ENCODE peak calls at places on chromosome 9, in nine cellular contexts. O, D, H, I, S, Y, L, Z and M are unnamed samples.

GRCh38 chr9:93953492-93954435 is 1.4 kb downstream of the BARX1 start:
- DNase-seq in O (no peak), D (no peak), H (no peak), I (no peak), S (no peak), Y (no peak), L (no peak), Z (no peak), M (no peak)

GRCh38 chr9:75088646-75089368 is 493 bp downstream of the OSTF1 start:
- DNase-seq in O (peak), D (peak), H (peak), I (no peak), S (peak), Y (peak), L (peak), Z (no peak), M (peak)

GRCh38 chr9:6780690-6781089 is 22.9 kb downstream of the KDM4C start:
- DNase-seq in O (no peak), D (no peak), H (no peak), I (no peak), S (no peak), Y (peak), L (no peak), Z (no peak), M (no peak)

GRCh38 chr9:16687678-16688369 is 182.6 kb downstream of the BNC2 start:
- DNase-seq in O (no peak), D (no peak), H (no peak), I (no peak), S (no peak), Y (no peak), L (no peak), Z (no peak), M (no peak)

GRCh38 chr9:33024126-33024965 is 727 bp upstream of the DNAJA1 start:
- DNase-seq in O (peak), D (peak), H (no peak), I (no peak), S (peak), Y (peak), L (peak), Z (no peak), M (no peak)

GRCh38 chr9:94928271-94928670 is 201.8 kb downstream of the AOPEP start:
- DNase-seq in O (no peak), D (no peak), H (no peak), I (no peak), S (no peak), Y (no peak), L (no peak), Z (no peak), M (no peak)

GRCh38 chr9:81634915-81635516 is 54.3 kb downstream of the TLE1 start:
- DNase-seq in O (no peak), D (no peak), H (no peak), I (no peak), S (no peak), Y (peak), L (no peak), Z (no peak), M (no peak)

GRCh38 chr9:120368799-120369198 is 211.2 kb downstream of the CDK5RAP2 start:
- DNase-seq in O (no peak), D (no peak), H (no peak), I (no peak), S (no peak), Y (no peak), L (no peak), Z (no peak), M (no peak)

GRCh38 chr9:121783126-121783522 is 131.7 kb downstream of the DAB2IP start:
- DNase-seq in O (no peak), D (no peak), H (no peak), I (no peak), S (no peak), Y (no peak), L (no peak), Z (no peak), M (no peak)

GRCh38 chr9:34759432-34760134 is 49.6 kb upstream of the CCL21 start:
- DNase-seq in O (no peak), D (no peak), H (no peak), I (no peak), S (no peak), Y (no peak), L (no peak), Z (no peak), M (peak)

GRCh38 chr9:131008909-131009618 is at the start of gene LAMC3:
- DNase-seq in O (no peak), D (peak), H (no peak), I (no peak), S (no peak), Y (peak), L (no peak), Z (no peak), M (no peak)

GRCh38 chr9:85645909-85646627 is 95.7 kb downstream of the AGTPBP1 start:
- DNase-seq in O (no peak), D (no peak), H (no peak), I (no peak), S (no peak), Y (no peak), L (no peak), Z (peak), M (no peak)

GRCh38 chr9:3908731-3909130 is 382.9 kb upstream of the RFX3 start:
- DNase-seq in O (no peak), D (no peak), H (no peak), I (no peak), S (no peak), Y (peak), L (no peak), Z (no peak), M (no peak)

GRCh38 chr9:138073808-138074207 is 196.2 kb downstream of the CACNA1B start:
- DNase-seq in O (peak), D (no peak), H (no peak), I (no peak), S (no peak), Y (no peak), L (no peak), Z (no peak), M (no peak)

GRCh38 chr9:17425379-17425778 is 153.5 kb upstream of the SH3GL2 start:
- DNase-seq in O (no peak), D (no peak), H (no peak), I (no peak), S (peak), Y (no peak), L (no peak), Z (no peak), M (no peak)

DNA sequence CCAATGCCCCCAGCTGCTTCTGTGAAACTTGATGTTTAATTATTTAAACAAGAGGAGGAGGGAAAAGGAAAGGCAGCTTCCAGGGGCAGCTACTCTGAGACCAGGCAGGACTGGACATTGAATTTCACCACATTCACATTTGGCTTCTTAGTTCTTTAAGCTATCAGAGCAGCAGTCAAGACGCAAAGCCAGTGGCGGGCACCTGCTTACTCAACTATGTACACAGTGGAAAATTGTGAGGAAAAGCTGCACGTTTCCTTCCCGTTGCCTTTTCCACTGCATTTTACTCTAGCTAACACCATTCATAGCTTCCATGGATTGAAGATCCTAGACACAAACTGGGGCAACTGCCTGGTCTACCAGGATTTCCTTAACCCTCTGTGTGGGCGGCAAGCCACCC is 200.3 kb downstream of the ERCC6L2 start:
- DNase-seq in O (no peak), D (no peak), H (no peak), I (no peak), S (no peak), Y (no peak), L (no peak), Z (no peak), M (no peak)
- H3K27ac ChIP-seq in O (no peak), D (no peak), H (no peak), I (no peak), S (no peak), Y (no peak), L (no peak), Z (no peak), M (no peak)

GRCh38 chr9:113505963-113506624 is 42.6 kb downstream of the RGS3 start:
- DNase-seq in O (no peak), D (no peak), H (no peak), I (no peak), S (no peak), Y (no peak), L (peak), Z (no peak), M (no peak)
- H3K27ac ChIP-seq in O (no peak), D (no peak), H (no peak), I (no peak), S (no peak), Y (no peak), L (peak), Z (no peak), M (no peak)

DNA sequence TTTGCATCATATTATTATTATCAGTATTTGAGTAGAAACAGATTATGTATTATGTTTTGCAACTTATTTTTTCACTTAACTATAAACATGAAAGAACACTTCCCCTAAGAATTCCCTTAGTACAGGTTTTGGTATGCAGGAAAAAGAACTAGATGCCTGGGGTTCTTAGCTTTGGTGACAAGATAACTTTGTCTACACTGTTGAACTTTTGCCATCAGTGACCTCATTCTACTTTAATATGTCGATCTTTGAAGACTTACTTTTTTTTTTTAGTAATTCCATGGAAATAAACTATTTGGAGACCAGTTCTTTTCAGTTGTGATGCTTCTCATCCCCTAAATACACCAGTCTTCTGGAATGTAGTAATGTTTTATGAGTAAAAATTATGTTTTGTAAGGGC is 34.3 kb downstream of the ZNF462 start:
- DNase-seq in O (no peak), D (no peak), H (no peak), I (no peak), S (no peak), Y (peak), L (no peak), Z (no peak), M (no peak)
- H3K27ac ChIP-seq in O (peak), D (no peak), H (no peak), I (no peak), S (no peak), Y (no peak), L (no peak), Z (no peak), M (no peak)

DNA sequence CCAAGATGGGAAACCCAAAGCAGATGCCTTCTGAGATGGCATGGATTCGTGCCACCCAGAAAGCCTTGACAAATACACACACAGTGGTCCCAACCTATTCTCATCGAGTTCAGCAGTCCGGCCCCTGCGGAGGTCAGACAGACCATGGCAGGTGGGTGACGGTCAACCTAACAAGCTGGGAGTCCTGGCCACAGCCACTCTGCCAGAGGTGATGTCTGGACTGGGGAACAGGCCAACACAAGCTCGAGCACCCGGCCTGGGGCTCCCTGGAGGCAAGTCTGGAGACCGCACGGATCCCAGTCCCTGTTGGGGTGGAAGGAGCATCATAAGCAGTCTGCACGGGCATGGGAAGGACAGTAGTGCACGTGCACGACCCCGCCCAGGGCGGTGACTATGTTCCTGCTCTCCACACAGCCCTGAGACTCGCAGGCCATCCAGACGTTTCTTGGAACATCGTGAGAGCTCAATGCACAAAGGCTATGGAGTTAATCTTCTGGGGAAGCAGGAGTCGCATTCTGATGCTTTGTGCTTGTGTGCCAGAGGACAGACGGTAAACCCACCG is 45.4 kb upstream of the NOTCH1 start:
- DNase-seq in O (no peak), D (no peak), H (no peak), I (no peak), S (no peak), Y (no peak), L (no peak), Z (no peak), M (no peak)
- H3K27ac ChIP-seq in O (no peak), D (no peak), H (no peak), I (no peak), S (no peak), Y (no peak), L (no peak), Z (no peak), M (no peak)

GRCh38 chr9:129442791-129443511 is 177.9 kb downstream of the C9orf50 start:
- DNase-seq in O (no peak), D (no peak), H (no peak), I (no peak), S (no peak), Y (no peak), L (peak), Z (no peak), M (no peak)
- H3K27ac ChIP-seq in O (no peak), D (no peak), H (no peak), I (no peak), S (no peak), Y (no peak), L (peak), Z (no peak), M (no peak)